ENCODE peak calls at places on chromosome 22, in five cellular contexts. Y, O, V, F and W are unnamed samples.

GRCh38 chr22:25741692-25742626 is at the start of gene MYO18B:
- DNase-seq in Y (no peak), O (no peak), V (no peak), F (peak; percentile 23), W (no peak)

GRCh38 chr22:48902001-48902869 is 925.4 kb downstream of the BRD1 start:
- DNase-seq in Y (no peak), O (no peak), V (no peak), F (no peak), W (no peak)

GRCh38 chr22:50141891-50142363 is 28.6 kb upstream of the PANX2 start:
- DNase-seq in Y (no peak), O (no peak), V (no peak), F (no peak), W (no peak)

GRCh38 chr22:29343313-29343805 is 27.9 kb upstream of the RASL10A start:
- DNase-seq in Y (peak; percentile 47), O (no peak), V (no peak), F (no peak), W (no peak)

GRCh38 chr22:19809741-19810140 is 44.9 kb downstream of the GNB1L start:
- DNase-seq in Y (no peak), O (no peak), V (no peak), F (no peak), W (peak; percentile 4)

GRCh38 chr22:47928626-47929025 is 1166.2 kb downstream of the TBC1D22A start:
- DNase-seq in Y (no peak), O (no peak), V (no peak), F (no peak), W (no peak)

GRCh38 chr22:33723915-33724314 is 196.4 kb downstream of the LARGE1 start:
- DNase-seq in Y (no peak), O (no peak), V (no peak), F (peak; percentile 52), W (no peak)

GRCh38 chr22:31488988-31489617 is 539 bp downstream of the EIF4ENIF1 start:
- DNase-seq in Y (peak; percentile 4), O (peak; percentile 52), V (peak; percentile 40), F (peak; percentile 22), W (peak; percentile 21)

GRCh38 chr22:50486561-50487289 is at the start of gene MIOX:
- DNase-seq in Y (no peak), O (no peak), V (no peak), F (no peak), W (no peak)

GRCh38 chr22:49211176-49211575 is 616.5 kb downstream of the BRD1 start:
- DNase-seq in Y (no peak), O (no peak), V (no peak), F (peak; percentile 2), W (no peak)

GRCh38 chr22:48898524-48899377 is 928.9 kb downstream of the BRD1 start:
- DNase-seq in Y (no peak), O (no peak), V (no peak), F (no peak), W (no peak)

GRCh38 chr22:22892096-22893052 is 4.8 kb downstream of the IGLL5 start:
- DNase-seq in Y (no peak), O (no peak), V (no peak), F (no peak), W (no peak)

GRCh38 chr22:30754971-30755759 is 60.5 kb downstream of the OSBP2 start:
- DNase-seq in Y (peak; percentile 79), O (peak; percentile 72), V (peak; percentile 83), F (peak; percentile 29), W (peak; percentile 26)

GRCh38 chr22:49664371-49664881 is 163.2 kb downstream of the BRD1 start:
- DNase-seq in Y (no peak), O (no peak), V (no peak), F (no peak), W (no peak)

GRCh38 chr22:19242699-19243098 is 48.8 kb downstream of the CLTCL1 start:
- DNase-seq in Y (no peak), O (no peak), V (no peak), F (no peak), W (no peak)

GRCh38 chr22:29225422-29226090 is 19.9 kb downstream of the EMID1 start:
- DNase-seq in Y (no peak), O (peak; percentile 49), V (no peak), F (peak; percentile 65), W (peak; percentile 29)

GRCh38 chr22:46956498-46957215 is 194.2 kb downstream of the TBC1D22A start:
- DNase-seq in Y (no peak), O (no peak), V (no peak), F (no peak), W (no peak)

GRCh38 chr22:49966716-49967332 is 6.3 kb downstream of the PIM3 start:
- DNase-seq in Y (no peak), O (peak; percentile 24), V (no peak), F (peak; percentile 62), W (peak; percentile 57)

GRCh38 chr22:37167981-37168647 is 18.4 kb upstream of the IL2RB start:
- DNase-seq in Y (no peak), O (no peak), V (peak; percentile 68), F (peak; percentile 7), W (no peak)

GRCh38 chr22:35275580-35275979 is 18.3 kb downstream of the HMGXB4 start:
- DNase-seq in Y (peak; percentile 58), O (no peak), V (no peak), F (no peak), W (no peak)

GRCh38 chr22:47209077-47209514 is 446.6 kb downstream of the TBC1D22A start:
- DNase-seq in Y (no peak), O (no peak), V (no peak), F (no peak), W (no peak)

GRCh38 chr22:46111645-46112306 is 38.5 kb upstream of the PPARA start:
- DNase-seq in Y (no peak), O (no peak), V (no peak), F (no peak), W (peak; percentile 55)

GRCh38 chr22:36830601-36831000 is 13.8 kb upstream of the PVALB start:
- DNase-seq in Y (no peak), O (no peak), V (no peak), F (no peak), W (no peak)

GRCh38 chr22:31075961-31076360 is 5.2 kb upstream of the SMTN start:
- DNase-seq in Y (no peak), O (no peak), V (no peak), F (peak; percentile 91), W (peak; percentile 93)

GRCh38 chr22:45867118-45867905 is 109.7 kb downstream of the WNT7B start:
- DNase-seq in Y (no peak), O (no peak), V (no peak), F (no peak), W (no peak)

GRCh38 chr22:40853330-40853729 is 3.1 kb downstream of the ST13 start:
- DNase-seq in Y (no peak), O (no peak), V (no peak), F (no peak), W (no peak)

GRCh38 chr22:31776231-31776630 is 22.4 kb downstream of the DEPDC5 start:
- DNase-seq in Y (peak; percentile 49), O (peak; percentile 16), V (no peak), F (no peak), W (no peak)

GRCh38 chr22:37643225-37643847 is 3.9 kb downstream of the SH3BP1 start:
- DNase-seq in Y (peak; percentile 80), O (peak; percentile 70), V (peak; percentile 82), F (peak; percentile 85), W (peak; percentile 86)

GRCh38 chr22:31344369-31345330 is 1.5 kb downstream of the PATZ1 start:
- DNase-seq in Y (peak; percentile 39), O (peak; percentile 60), V (peak; percentile 47), F (peak; percentile 53), W (peak; percentile 57)

GRCh38 chr22:24147666-24148065 is 33.6 kb upstream of the SUSD2 start:
- DNase-seq in Y (no peak), O (no peak), V (no peak), F (no peak), W (no peak)

GRCh38 chr22:24149191-24149590 is 32.1 kb upstream of the SUSD2 start:
- DNase-seq in Y (no peak), O (no peak), V (no peak), F (no peak), W (no peak)

GRCh38 chr22:24146791-24147353 is 34.4 kb upstream of the SUSD2 start:
- DNase-seq in Y (no peak), O (peak; percentile 72), V (no peak), F (peak; percentile 60), W (peak; percentile 64)

GRCh38 chr22:24146190-24146616 is 35.1 kb upstream of the SUSD2 start:
- DNase-seq in Y (peak; percentile 40), O (no peak), V (peak; percentile 73), F (peak; percentile 51), W (peak; percentile 66)

DNA sequence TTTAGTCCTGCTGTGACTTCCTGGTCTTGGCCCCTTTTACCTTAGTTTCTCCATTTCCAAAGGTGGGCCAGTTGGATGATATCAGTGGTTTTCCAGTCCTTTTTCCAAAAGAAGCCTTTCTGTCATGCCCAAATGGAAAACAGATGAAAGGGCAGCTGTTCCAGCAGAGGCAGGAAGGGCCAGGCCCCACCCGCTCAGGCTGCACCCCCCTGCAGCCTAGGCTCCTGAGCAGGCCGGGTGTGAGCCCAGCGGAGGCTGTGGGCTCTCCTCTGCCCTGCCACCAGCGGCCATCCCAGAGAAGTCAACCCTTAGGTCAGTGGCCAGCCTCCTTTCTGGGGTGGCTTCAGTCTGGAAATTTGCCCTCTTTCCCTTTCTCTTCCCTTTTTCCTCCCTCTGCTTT is 32.7 kb upstream of the SUSD2 start:
- DNase-seq in Y (no peak), O (no peak), V (no peak), F (no peak), W (no peak)
- H3K27ac ChIP-seq in Y (no peak overlapping the region), O (no peak overlapping the region), V (no peak overlapping the region), F (peak overlapping the region; percentile 87), W (peak overlapping the region; percentile 90)

DNA sequence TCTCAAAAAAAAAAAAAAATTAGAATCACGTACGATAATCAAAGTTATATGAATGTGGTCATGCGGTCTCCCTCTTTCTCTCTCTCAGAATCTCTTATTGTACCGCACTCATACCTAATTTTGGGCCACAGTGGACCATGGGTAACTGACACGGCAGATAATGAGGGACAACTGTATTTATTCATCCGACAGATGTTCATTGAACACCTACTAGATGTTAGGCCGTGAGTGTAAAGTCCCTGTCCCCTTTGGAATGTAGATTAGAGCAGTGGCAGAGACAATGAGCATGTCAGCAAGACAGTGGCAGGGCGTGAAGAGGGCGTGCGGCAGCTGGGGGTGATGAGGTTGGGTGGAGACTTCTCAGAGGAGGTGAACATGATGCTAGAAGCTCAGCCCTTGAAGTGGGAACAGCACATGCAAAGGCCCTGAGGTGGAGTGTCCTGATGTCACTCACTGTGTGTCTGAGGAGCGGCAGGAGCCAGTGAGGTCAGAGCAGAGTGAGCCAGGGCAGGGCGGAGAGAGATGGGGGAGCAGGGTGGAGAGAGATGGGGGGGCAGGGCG is 25.1 kb downstream of the CACNA1I start:
- DNase-seq in Y (no peak), O (no peak), V (no peak), F (no peak), W (no peak)
- H3K27me3 ChIP-seq in Y (no peaks in the 10 kb centered on the region), O (peaks cover 4% of the 10 kb centered on the region), V (no peaks in the 10 kb centered on the region), F (peaks cover 60% of the 10 kb centered on the region), W (peaks cover 10% of the 10 kb centered on the region)

DNA sequence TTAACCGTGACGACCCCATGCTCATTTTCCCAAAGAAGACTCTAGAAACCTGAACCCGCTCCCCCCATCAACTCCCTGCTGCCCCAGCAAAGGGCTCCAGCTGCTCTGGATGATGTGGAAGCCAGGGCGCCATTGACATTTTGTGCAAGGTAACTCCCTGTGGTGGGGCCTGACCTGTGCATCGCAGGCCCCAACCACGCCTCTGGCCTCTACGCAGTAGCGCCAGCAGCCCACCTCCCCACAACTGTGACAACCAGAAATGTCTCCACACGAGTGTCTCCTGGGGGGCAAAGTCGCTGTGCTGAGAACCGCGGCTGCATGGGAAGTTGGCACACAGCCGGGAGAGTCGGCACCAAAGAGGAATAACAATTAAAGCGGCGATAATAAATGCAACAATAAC is 86.9 kb upstream of the PRR5 start:
- DNase-seq in Y (no peak), O (no peak), V (no peak), F (no peak), W (no peak)
- H3K9me3 ChIP-seq in Y (peaks cover 5% of the 10 kb centered on the region), O (no peaks in the 10 kb centered on the region), V (peaks cover 43% of the 10 kb centered on the region), F (peaks cover 36% of the 10 kb centered on the region), W (peaks cover 13% of the 10 kb centered on the region)

GRCh38 chr22:27756212-27756660 is 45.3 kb downstream of the MN1 start:
- DNase-seq in Y (no peak), O (no peak), V (no peak), F (no peak), W (no peak)
- H3K27ac ChIP-seq in Y (no peak overlapping the region), O (no peak overlapping the region), V (no peak overlapping the region), F (peak overlapping the region; percentile 85), W (no peak overlapping the region)